ENCODE peak calls at places on chromosomes 12 and 14, in six cellular contexts. F is amygdala, G is foreskin melanocyte, J is MCF 10A, Y is Peyer's patch, E is RWPE1. W is an unnamed sample.

GRCh38 chr12:20248646-20249045 is 119.7 kb upstream of the PDE3A start:
- DNase-seq in F (no peak), G (no peak), J (no peak), Y (no peak), E (no peak), W (no peak)

GRCh38 chr14:36996133-36996856 is 176.1 kb downstream of the SLC25A21 start:
- DNase-seq in F (no peak), G (no peak), J (peak; percentile 73), Y (no peak), E (peak; percentile 58), W (no peak)

GRCh38 chr12:52148541-52149181 is 43.2 kb downstream of the KRT80 start:
- DNase-seq in F (no peak), G (no peak), J (peak; percentile 94), Y (peak; percentile 86), E (peak; percentile 87), W (no peak)

GRCh38 chr12:2053675-2054070 is 886 bp downstream of the CACNA1C start:
- DNase-seq in F (no peak), G (no peak), J (no peak), Y (no peak), E (no peak), W (no peak)

GRCh38 chr12:43957732-43958131 is 121.9 kb downstream of the TMEM117 start:
- DNase-seq in F (no peak), G (peak; percentile 68), J (peak; percentile 66), Y (no peak), E (peak; percentile 46), W (peak; percentile 16)

GRCh38 chr12:130465046-130465445 is 127.4 kb downstream of the PIWIL1 start:
- DNase-seq in F (no peak), G (no peak), J (no peak), Y (no peak), E (no peak), W (no peak)

GRCh38 chr14:38500125-38500524 is 244.2 kb upstream of the CLEC14A start:
- DNase-seq in F (no peak), G (no peak), J (no peak), Y (no peak), E (no peak), W (no peak)

GRCh38 chr12:58502857-58503256 is 417.4 kb downstream of the LRIG3 start:
- DNase-seq in F (no peak), G (no peak), J (no peak), Y (no peak), E (no peak), W (no peak)

GRCh38 chr12:131035268-131035681 is 81.6 kb downstream of the ADGRD1 start:
- DNase-seq in F (no peak), G (no peak), J (no peak), Y (no peak), E (no peak), W (no peak)

GRCh38 chr12:122880155-122880605 is 15.7 kb downstream of the VPS37B start:
- DNase-seq in F (no peak), G (no peak), J (no peak), Y (no peak), E (no peak), W (no peak)

W was measured in AG09319.